ENCODE peak calls at places on chromosomes 1 and 21, in six cellular contexts. One of them, this sample, is unnamed.

GRCh38 chr21:42690586-42690985 is 37.2 kb downstream of the PDE9A start:
- DNase-seq in non-pigmented ciliary epithelial cell: no peak
- DNase-seq in ureter: no peak
- DNase-seq in NCI-H1105 treated with DMSO at 0.1 percent for 48 hours: no peak
- DNase-seq in endothelial cell: no peak
- DNase-seq in anterior cingulate cortex: no peak
- DNase-seq in this sample: no peak

GRCh38 chr1:193625255-193625654 is 438.8 kb upstream of the B3GALT2 start:
- DNase-seq in non-pigmented ciliary epithelial cell: no peak
- DNase-seq in ureter: no peak
- DNase-seq in NCI-H1105 treated with DMSO at 0.1 percent for 48 hours: no peak
- DNase-seq in endothelial cell: no peak
- DNase-seq in anterior cingulate cortex: no peak
- DNase-seq in this sample: no peak

GRCh38 chr1:6358757-6359567 is 34.6 kb downstream of the ACOT7 start:
- DNase-seq in non-pigmented ciliary epithelial cell: no peak
- DNase-seq in ureter: peak; percentile 65
- DNase-seq in NCI-H1105 treated with DMSO at 0.1 percent for 48 hours: no peak
- DNase-seq in endothelial cell: peak; percentile 42
- DNase-seq in anterior cingulate cortex: no peak
- DNase-seq in this sample: no peak

GRCh38 chr1:98086156-98086555 is 165.3 kb upstream of the DPYD start:
- DNase-seq in non-pigmented ciliary epithelial cell: peak; percentile 70
- DNase-seq in ureter: no peak
- DNase-seq in NCI-H1105 treated with DMSO at 0.1 percent for 48 hours: no peak
- DNase-seq in endothelial cell: no peak
- DNase-seq in anterior cingulate cortex: no peak
- DNase-seq in this sample: no peak

GRCh38 chr21:38679531-38679930 is 126.2 kb upstream of the ETS2 start:
- DNase-seq in non-pigmented ciliary epithelial cell: peak; percentile 41
- DNase-seq in ureter: no peak
- DNase-seq in NCI-H1105 treated with DMSO at 0.1 percent for 48 hours: no peak
- DNase-seq in endothelial cell: no peak
- DNase-seq in anterior cingulate cortex: no peak
- DNase-seq in this sample: peak; percentile 39

GRCh38 chr1:227913969-227914791 is 33.6 kb downstream of the WNT9A start:
- DNase-seq in non-pigmented ciliary epithelial cell: no peak
- DNase-seq in ureter: no peak
- DNase-seq in NCI-H1105 treated with DMSO at 0.1 percent for 48 hours: no peak
- DNase-seq in endothelial cell: no peak
- DNase-seq in anterior cingulate cortex: no peak
- DNase-seq in this sample: no peak

GRCh38 chr21:27581168-27581567 is 614.3 kb upstream of the ADAMTS5 start:
- DNase-seq in non-pigmented ciliary epithelial cell: no peak
- DNase-seq in ureter: no peak
- DNase-seq in NCI-H1105 treated with DMSO at 0.1 percent for 48 hours: no peak
- DNase-seq in endothelial cell: no peak
- DNase-seq in anterior cingulate cortex: no peak
- DNase-seq in this sample: peak; percentile 72

GRCh38 chr1:53372501-53372951 is 44.7 kb upstream of the LRP8 start:
- DNase-seq in non-pigmented ciliary epithelial cell: no peak
- DNase-seq in ureter: peak; percentile 18
- DNase-seq in NCI-H1105 treated with DMSO at 0.1 percent for 48 hours: no peak
- DNase-seq in endothelial cell: no peak
- DNase-seq in anterior cingulate cortex: no peak
- DNase-seq in this sample: no peak

GRCh38 chr1:52572387-52572786 is 19.5 kb upstream of the TUT4 start:
- DNase-seq in non-pigmented ciliary epithelial cell: no peak
- DNase-seq in ureter: no peak
- DNase-seq in NCI-H1105 treated with DMSO at 0.1 percent for 48 hours: no peak
- DNase-seq in endothelial cell: no peak
- DNase-seq in anterior cingulate cortex: no peak
- DNase-seq in this sample: no peak

GRCh38 chr1:228162286-228163003 is 3.2 kb upstream of the IBA57 start:
- DNase-seq in non-pigmented ciliary epithelial cell: no peak
- DNase-seq in ureter: no peak
- DNase-seq in NCI-H1105 treated with DMSO at 0.1 percent for 48 hours: no peak
- DNase-seq in endothelial cell: no peak
- DNase-seq in anterior cingulate cortex: no peak
- DNase-seq in this sample: no peak

GRCh38 chr21:43597052-43597451 is 62.2 kb downstream of the HSF2BP start:
- DNase-seq in non-pigmented ciliary epithelial cell: peak; percentile 75
- DNase-seq in ureter: no peak
- DNase-seq in NCI-H1105 treated with DMSO at 0.1 percent for 48 hours: no peak
- DNase-seq in endothelial cell: no peak
- DNase-seq in anterior cingulate cortex: no peak
- DNase-seq in this sample: no peak

GRCh38 chr1:39272791-39273071 is 68.2 kb downstream of the MACF1 start:
- DNase-seq in non-pigmented ciliary epithelial cell: no peak
- DNase-seq in ureter: no peak
- DNase-seq in NCI-H1105 treated with DMSO at 0.1 percent for 48 hours: peak; percentile 53
- DNase-seq in endothelial cell: no peak
- DNase-seq in anterior cingulate cortex: no peak
- DNase-seq in this sample: no peak

GRCh38 chr1:25786887-25787286 is 13.1 kb upstream of the SELENON start:
- DNase-seq in non-pigmented ciliary epithelial cell: no peak
- DNase-seq in ureter: no peak
- DNase-seq in NCI-H1105 treated with DMSO at 0.1 percent for 48 hours: no peak
- DNase-seq in endothelial cell: no peak
- DNase-seq in anterior cingulate cortex: no peak
- DNase-seq in this sample: no peak

GRCh38 chr21:26961704-26962103 is 5.2 kb downstream of the ADAMTS5 start:
- DNase-seq in non-pigmented ciliary epithelial cell: no peak
- DNase-seq in ureter: no peak
- DNase-seq in NCI-H1105 treated with DMSO at 0.1 percent for 48 hours: no peak
- DNase-seq in endothelial cell: peak; percentile 12
- DNase-seq in anterior cingulate cortex: no peak
- DNase-seq in this sample: no peak

GRCh38 chr1:14682941-14683340 is 84.5 kb downstream of the KAZN start:
- DNase-seq in non-pigmented ciliary epithelial cell: no peak
- DNase-seq in ureter: no peak
- DNase-seq in NCI-H1105 treated with DMSO at 0.1 percent for 48 hours: no peak
- DNase-seq in endothelial cell: no peak
- DNase-seq in anterior cingulate cortex: no peak
- DNase-seq in this sample: no peak

GRCh38 chr1:205122489-205122882 is 708 bp upstream of the RBBP5 start:
- DNase-seq in non-pigmented ciliary epithelial cell: no peak
- DNase-seq in ureter: no peak
- DNase-seq in NCI-H1105 treated with DMSO at 0.1 percent for 48 hours: no peak
- DNase-seq in endothelial cell: no peak
- DNase-seq in anterior cingulate cortex: no peak
- DNase-seq in this sample: no peak

GRCh38 chr1:216766633-216767325 is 43.5 kb upstream of the ESRRG start:
- DNase-seq in non-pigmented ciliary epithelial cell: no peak
- DNase-seq in ureter: no peak
- DNase-seq in NCI-H1105 treated with DMSO at 0.1 percent for 48 hours: no peak
- DNase-seq in endothelial cell: no peak
- DNase-seq in anterior cingulate cortex: no peak
- DNase-seq in this sample: no peak